ENCODE peak calls at places on chromosomes 7 and 10, in five cellular contexts. One of them, this sample, is unnamed.

GRCh38 chr10:24209421-24209770 is 458 bp downstream of the KIAA1217 start:
- DNase-seq in CD8-positive, alpha-beta T cell: no peak
- DNase-seq in heart left ventricle: no peak
- DNase-seq in adrenal gland: peak; percentile 41
- DNase-seq in spleen: no peak
- DNase-seq in this sample: no peak

GRCh38 chr7:50728184-50728583 is 54.5 kb downstream of the GRB10 start:
- DNase-seq in adrenal gland: no peak
- DNase-seq in spleen: no peak
- DNase-seq in heart left ventricle: no peak
- DNase-seq in CD8-positive, alpha-beta T cell: no peak
- DNase-seq in this sample: no peak

GRCh38 chr10:125786547-125786946 is 10.9 kb upstream of the MMP21 start:
- DNase-seq in adrenal gland: no peak
- DNase-seq in CD8-positive, alpha-beta T cell: no peak
- DNase-seq in heart left ventricle: no peak
- DNase-seq in spleen: no peak
- DNase-seq in this sample: no peak

GRCh38 chr10:125023269-125023668 is 81.3 kb downstream of the ZRANB1 start:
- DNase-seq in CD8-positive, alpha-beta T cell: no peak
- DNase-seq in heart left ventricle: peak; percentile 41
- DNase-seq in spleen: peak; percentile 56
- DNase-seq in adrenal gland: no peak
- DNase-seq in this sample: peak; percentile 90

GRCh38 chr7:156058248-156058647 is 246.0 kb upstream of the SHH start:
- DNase-seq in heart left ventricle: no peak
- DNase-seq in CD8-positive, alpha-beta T cell: no peak
- DNase-seq in spleen: no peak
- DNase-seq in adrenal gland: no peak
- DNase-seq in this sample: no peak

GRCh38 chr10:122407375-122408125 is 33.0 kb downstream of the PLEKHA1 start:
- DNase-seq in adrenal gland: peak; percentile 23
- DNase-seq in heart left ventricle: no peak
- DNase-seq in spleen: no peak
- DNase-seq in CD8-positive, alpha-beta T cell: peak; percentile 58
- DNase-seq in this sample: no peak

GRCh38 chr10:124267231-124267885 is 151.4 kb downstream of the OAT start:
- DNase-seq in heart left ventricle: no peak
- DNase-seq in spleen: peak; percentile 74
- DNase-seq in adrenal gland: no peak
- DNase-seq in CD8-positive, alpha-beta T cell: no peak
- DNase-seq in this sample: peak; percentile 45

GRCh38 chr7:45576249-45576929 is 2.2 kb downstream of the ADCY1 start:
- DNase-seq in adrenal gland: no peak
- DNase-seq in CD8-positive, alpha-beta T cell: no peak
- DNase-seq in spleen: peak; percentile 32
- DNase-seq in heart left ventricle: no peak
- DNase-seq in this sample: no peak

GRCh38 chr10:38047666-38048065 is 37.2 kb downstream of the ZNF33A start:
- DNase-seq in CD8-positive, alpha-beta T cell: no peak
- DNase-seq in adrenal gland: no peak
- DNase-seq in heart left ventricle: no peak
- DNase-seq in spleen: no peak
- DNase-seq in this sample: no peak

GRCh38 chr7:45069444-45070253 is 19.1 kb downstream of the NACAD start:
- DNase-seq in heart left ventricle: no peak
- DNase-seq in adrenal gland: no peak
- DNase-seq in spleen: no peak
- DNase-seq in CD8-positive, alpha-beta T cell: no peak
- DNase-seq in this sample: no peak

GRCh38 chr7:111018960-111019835 is 71.7 kb upstream of the LRRN3 start:
- DNase-seq in CD8-positive, alpha-beta T cell: peak; percentile 26
- DNase-seq in spleen: peak; percentile 44
- DNase-seq in heart left ventricle: no peak
- DNase-seq in adrenal gland: no peak
- DNase-seq in this sample: no peak

GRCh38 chr7:1461640-1462375 is 2.5 kb upstream of the MICALL2 start:
- DNase-seq in CD8-positive, alpha-beta T cell: no peak
- DNase-seq in heart left ventricle: no peak
- DNase-seq in adrenal gland: no peak
- DNase-seq in spleen: no peak
- DNase-seq in this sample: no peak

GRCh38 chr10:48465860-48466521 is 138.9 kb downstream of the ARHGAP22 start:
- DNase-seq in CD8-positive, alpha-beta T cell: peak; percentile 2
- DNase-seq in spleen: no peak
- DNase-seq in adrenal gland: no peak
- DNase-seq in heart left ventricle: no peak
- DNase-seq in this sample: peak; percentile 24

GRCh38 chr10:115093286-115093775 is at the start of gene ATRNL1:
- DNase-seq in adrenal gland: peak; percentile 60
- DNase-seq in heart left ventricle: peak; percentile 32
- DNase-seq in CD8-positive, alpha-beta T cell: no peak
- DNase-seq in spleen: peak; percentile 79
- DNase-seq in this sample: peak; percentile 69

GRCh38 chr7:130277763-130278643 is 11.3 kb downstream of the CPA2 start:
- DNase-seq in spleen: no peak
- DNase-seq in CD8-positive, alpha-beta T cell: no peak
- DNase-seq in adrenal gland: peak; percentile 57
- DNase-seq in heart left ventricle: peak; percentile 47
- DNase-seq in this sample: peak; percentile 69

GRCh38 chr7:43217055-43217454 is 104.6 kb downstream of the HECW1 start:
- DNase-seq in spleen: no peak
- DNase-seq in adrenal gland: no peak
- DNase-seq in heart left ventricle: no peak
- DNase-seq in CD8-positive, alpha-beta T cell: no peak
- DNase-seq in this sample: no peak

GRCh38 chr10:77695186-77695585 is 57.6 kb upstream of the KCNMA1 start:
- DNase-seq in heart left ventricle: no peak
- DNase-seq in adrenal gland: no peak
- DNase-seq in spleen: no peak
- DNase-seq in CD8-positive, alpha-beta T cell: no peak
- DNase-seq in this sample: no peak

GRCh38 chr10:35523670-35524225 is 81.4 kb upstream of the GJD4 start:
- DNase-seq in CD8-positive, alpha-beta T cell: no peak
- DNase-seq in spleen: no peak
- DNase-seq in heart left ventricle: no peak
- DNase-seq in adrenal gland: no peak
- DNase-seq in this sample: no peak

GRCh38 chr10:117374506-117375359 is 507 bp downstream of the PDZD8 start:
- DNase-seq in CD8-positive, alpha-beta T cell: peak; percentile 28
- DNase-seq in heart left ventricle: peak; percentile 42
- DNase-seq in spleen: peak; percentile 92
- DNase-seq in adrenal gland: peak; percentile 65
- DNase-seq in this sample: peak; percentile 27

GRCh38 chr10:67697646-67698245 is 1.8 kb upstream of the CTNNA3 start:
- DNase-seq in adrenal gland: no peak
- DNase-seq in spleen: no peak
- DNase-seq in CD8-positive, alpha-beta T cell: peak; percentile 14
- DNase-seq in heart left ventricle: no peak
- DNase-seq in this sample: peak; percentile 12

GRCh38 chr10:75611972-75612331 is 180.5 kb downstream of the LRMDA start:
- DNase-seq in adrenal gland: no peak
- DNase-seq in CD8-positive, alpha-beta T cell: no peak
- DNase-seq in spleen: no peak
- DNase-seq in heart left ventricle: no peak
- DNase-seq in this sample: no peak

GRCh38 chr10:22251751-22252285 is 34.0 kb upstream of the EBLN1 start:
- DNase-seq in CD8-positive, alpha-beta T cell: peak; percentile 62
- DNase-seq in heart left ventricle: peak; percentile 76
- DNase-seq in spleen: peak; percentile 92
- DNase-seq in adrenal gland: peak; percentile 46
- DNase-seq in this sample: peak; percentile 54

GRCh38 chr7:111841596-111842209 is 279.4 kb upstream of the IMMP2L start:
- DNase-seq in heart left ventricle: no peak
- DNase-seq in spleen: no peak
- DNase-seq in CD8-positive, alpha-beta T cell: no peak
- DNase-seq in adrenal gland: no peak
- DNase-seq in this sample: no peak

GRCh38 chr7:93092757-93093370 is 24.9 kb downstream of the SAMD9 start:
- DNase-seq in adrenal gland: no peak
- DNase-seq in heart left ventricle: no peak
- DNase-seq in spleen: no peak
- DNase-seq in CD8-positive, alpha-beta T cell: no peak
- DNase-seq in this sample: no peak

GRCh38 chr10:87915406-87915805 is 52.0 kb downstream of the PTEN start:
- DNase-seq in adrenal gland: no peak
- DNase-seq in CD8-positive, alpha-beta T cell: no peak
- DNase-seq in spleen: no peak
- DNase-seq in heart left ventricle: no peak
- DNase-seq in this sample: no peak
- H3K4me1 ChIP-seq in adrenal gland: peaks cover 7% of the 10 kb centered on the region
- H3K4me1 ChIP-seq in CD8-positive, alpha-beta T cell: peaks cover 33% of the 10 kb centered on the region
- H3K4me1 ChIP-seq in spleen: peaks cover 58% of the 10 kb centered on the region
- H3K4me1 ChIP-seq in heart left ventricle: peaks cover 17% of the 10 kb centered on the region
- H3K4me1 ChIP-seq in this sample: peaks cover 3% of the 10 kb centered on the region

GRCh38 chr10:17236468-17236886 is 8.4 kb downstream of the VIM start:
- DNase-seq in adrenal gland: no peak
- DNase-seq in CD8-positive, alpha-beta T cell: no peak
- DNase-seq in spleen: no peak
- DNase-seq in heart left ventricle: no peak
- DNase-seq in this sample: no peak
- H3K36me3 ChIP-seq in adrenal gland: no peaks in the 10 kb centered on the region
- H3K36me3 ChIP-seq in CD8-positive, alpha-beta T cell: peaks cover 58% of the 10 kb centered on the region
- H3K36me3 ChIP-seq in spleen: peaks cover 18% of the 10 kb centered on the region
- H3K36me3 ChIP-seq in heart left ventricle: peaks cover 25% of the 10 kb centered on the region
- H3K36me3 ChIP-seq in this sample: peaks cover 3% of the 10 kb centered on the region

GRCh38 chr7:159064121-159064815 is 80.4 kb downstream of the VIPR2 start:
- DNase-seq in spleen: no peak
- DNase-seq in CD8-positive, alpha-beta T cell: no peak
- DNase-seq in heart left ventricle: no peak
- DNase-seq in adrenal gland: no peak
- DNase-seq in this sample: no peak

GRCh38 chr7:159065852-159066480 is 78.7 kb downstream of the VIPR2 start:
- DNase-seq in heart left ventricle: no peak
- DNase-seq in spleen: no peak
- DNase-seq in adrenal gland: no peak
- DNase-seq in CD8-positive, alpha-beta T cell: no peak
- DNase-seq in this sample: no peak

GRCh38 chr7:159065151-159065550 is 79.5 kb downstream of the VIPR2 start:
- DNase-seq in heart left ventricle: peak; percentile 72
- DNase-seq in adrenal gland: no peak
- DNase-seq in spleen: no peak
- DNase-seq in CD8-positive, alpha-beta T cell: no peak
- DNase-seq in this sample: no peak

GRCh38 chr7:159063046-159063840 is 81.4 kb downstream of the VIPR2 start:
- DNase-seq in spleen: no peak
- DNase-seq in heart left ventricle: no peak
- DNase-seq in adrenal gland: no peak
- DNase-seq in CD8-positive, alpha-beta T cell: no peak
- DNase-seq in this sample: no peak

DNA sequence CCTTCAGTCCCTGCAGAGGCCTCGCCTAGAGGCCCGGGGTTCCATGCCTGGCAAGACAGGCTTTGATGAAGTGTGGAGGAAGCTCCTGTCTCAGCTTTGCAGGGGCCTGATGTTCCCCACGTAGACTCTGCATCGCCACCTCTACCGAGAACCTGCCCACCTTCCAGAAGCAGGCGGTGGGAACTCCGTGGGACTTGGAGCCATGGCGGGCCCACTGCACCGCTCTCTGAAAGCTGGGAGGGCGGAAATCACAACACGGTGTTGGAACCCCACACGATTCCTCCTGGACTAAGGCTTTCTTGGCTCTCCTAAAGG is 79.9 kb downstream of the VIPR2 start:
- DNase-seq in spleen: no peak
- DNase-seq in CD8-positive, alpha-beta T cell: no peak
- DNase-seq in adrenal gland: no peak
- DNase-seq in heart left ventricle: no peak
- DNase-seq in this sample: no peak
- TF ChIP-seq CTCF in spleen: no peak
- TF ChIP-seq CTCF in CD8-positive, alpha-beta T cell: no peak
- TF ChIP-seq CTCF in adrenal gland: no peak
- TF ChIP-seq CTCF in heart left ventricle: no peak
- TF ChIP-seq CTCF in this sample: no peak

GRCh38 chr7:17320642-17321041 is 22.2 kb downstream of the AHR start:
- DNase-seq in adrenal gland: no peak
- DNase-seq in spleen: no peak
- DNase-seq in heart left ventricle: no peak
- DNase-seq in CD8-positive, alpha-beta T cell: no peak
- DNase-seq in this sample: no peak
- H3K4me1 ChIP-seq in adrenal gland: peaks cover 15% of the 10 kb centered on the region
- H3K4me1 ChIP-seq in spleen: peaks cover 50% of the 10 kb centered on the region
- H3K4me1 ChIP-seq in heart left ventricle: peaks cover 9% of the 10 kb centered on the region
- H3K4me1 ChIP-seq in CD8-positive, alpha-beta T cell: no peaks in the 10 kb centered on the region
- H3K4me1 ChIP-seq in this sample: no peaks in the 10 kb centered on the region

GRCh38 chr10:86899670-86900276 is 57.6 kb downstream of the MMRN2 start:
- DNase-seq in adrenal gland: peak; percentile 70
- DNase-seq in heart left ventricle: peak; percentile 60
- DNase-seq in spleen: no peak
- DNase-seq in CD8-positive, alpha-beta T cell: peak; percentile 41
- DNase-seq in this sample: peak; percentile 68
- H3K36me3 ChIP-seq in adrenal gland: no peaks in the 10 kb centered on the region
- H3K36me3 ChIP-seq in heart left ventricle: no peaks in the 10 kb centered on the region
- H3K36me3 ChIP-seq in spleen: no peaks in the 10 kb centered on the region
- H3K36me3 ChIP-seq in CD8-positive, alpha-beta T cell: no peaks in the 10 kb centered on the region
- H3K36me3 ChIP-seq in this sample: peaks cover 22% of the 10 kb centered on the region

DNA sequence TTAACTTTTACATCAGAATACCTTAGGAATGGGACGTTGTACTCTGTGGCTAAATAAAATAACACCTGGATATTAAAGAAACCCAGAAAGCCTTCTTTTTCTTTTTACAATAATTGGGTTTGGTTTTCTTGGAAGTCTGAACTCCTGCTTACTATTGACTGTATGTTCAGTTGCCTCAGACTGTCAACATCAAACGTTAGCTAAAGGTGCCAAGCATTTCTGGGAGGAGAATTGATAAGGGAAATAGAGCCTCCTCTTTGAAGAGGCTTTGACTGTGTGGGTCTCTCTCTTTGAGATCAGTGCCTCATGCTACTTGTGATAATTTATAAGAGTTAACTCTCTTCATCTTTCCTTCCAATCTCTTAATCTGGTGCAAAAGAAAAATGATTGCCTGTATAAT is 224.7 kb upstream of the BMPER start:
- DNase-seq in CD8-positive, alpha-beta T cell: no peak
- DNase-seq in spleen: no peak
- DNase-seq in adrenal gland: no peak
- DNase-seq in heart left ventricle: no peak
- DNase-seq in this sample: no peak
- TF ChIP-seq CTCF in CD8-positive, alpha-beta T cell: no peak
- TF ChIP-seq CTCF in spleen: no peak
- TF ChIP-seq CTCF in adrenal gland: no peak
- TF ChIP-seq CTCF in heart left ventricle: no peak
- TF ChIP-seq CTCF in this sample: no peak